ENCODE peak calls at places on chromosomes 16 and 17, in five cellular contexts. One of them, this sample, is unnamed.
A peak's percentile ranks its signal among the peaks of the same experiment; 100 is the strongest.

GRCh38 chr17:72530409-72530808 is 409.6 kb downstream of the SOX9 start:
- DNase-seq in CD4-positive, alpha-beta T cell: no peak
- DNase-seq in NCI-H226: no peak
- DNase-seq in NCI-H460: no peak
- DNase-seq in HuH-7.5: no peak
- DNase-seq in this sample: no peak

GRCh38 chr16:1188781-1189189 is 35.9 kb downstream of the CACNA1H start:
- DNase-seq in HuH-7.5: peak; percentile 82
- DNase-seq in NCI-H226: peak; percentile 53
- DNase-seq in NCI-H460: peak; percentile 58
- DNase-seq in CD4-positive, alpha-beta T cell: peak; percentile 19
- DNase-seq in this sample: peak; percentile 37

GRCh38 chr16:68264128-68265077 is at the start of gene SLC7A6:
- DNase-seq in NCI-H460: peak; percentile 69
- DNase-seq in NCI-H226: peak; percentile 80
- DNase-seq in HuH-7.5: peak; percentile 93
- DNase-seq in CD4-positive, alpha-beta T cell: peak; percentile 59
- DNase-seq in this sample: peak; percentile 79

GRCh38 chr17:43308999-43309398 is 75.2 kb upstream of the RNU2-1 start:
- DNase-seq in NCI-H460: no peak
- DNase-seq in CD4-positive, alpha-beta T cell: no peak
- DNase-seq in NCI-H226: no peak
- DNase-seq in HuH-7.5: no peak
- DNase-seq in this sample: peak; percentile 4

GRCh38 chr17:29444589-29444988 is 54.4 kb downstream of the TAOK1 start:
- DNase-seq in NCI-H460: no peak
- DNase-seq in CD4-positive, alpha-beta T cell: no peak
- DNase-seq in NCI-H226: peak; percentile 33
- DNase-seq in HuH-7.5: no peak
- DNase-seq in this sample: no peak

GRCh38 chr17:39663688-39664580 is 1.2 kb upstream of the TCAP start:
- DNase-seq in NCI-H226: peak; percentile 64
- DNase-seq in HuH-7.5: no peak
- DNase-seq in CD4-positive, alpha-beta T cell: no peak
- DNase-seq in NCI-H460: no peak
- DNase-seq in this sample: no peak

GRCh38 chr16:58832496-58832895 is 98.4 kb upstream of the GOT2 start:
- DNase-seq in NCI-H460: no peak
- DNase-seq in HuH-7.5: no peak
- DNase-seq in CD4-positive, alpha-beta T cell: no peak
- DNase-seq in NCI-H226: no peak
- DNase-seq in this sample: no peak

GRCh38 chr16:22932032-22932771 is 118.2 kb downstream of the HS3ST2 start:
- DNase-seq in NCI-H226: no peak
- DNase-seq in NCI-H460: no peak
- DNase-seq in HuH-7.5: no peak
- DNase-seq in CD4-positive, alpha-beta T cell: no peak
- DNase-seq in this sample: no peak

GRCh38 chr17:21176996-21177395 is 37.0 kb downstream of the TMEM11 start:
- DNase-seq in HuH-7.5: no peak
- DNase-seq in CD4-positive, alpha-beta T cell: no peak
- DNase-seq in NCI-H460: no peak
- DNase-seq in NCI-H226: no peak
- DNase-seq in this sample: no peak

GRCh38 chr17:40283662-40284061 is 4.0 kb upstream of the CDC6 start:
- DNase-seq in NCI-H460: peak; percentile 43
- DNase-seq in NCI-H226: peak; percentile 94
- DNase-seq in CD4-positive, alpha-beta T cell: no peak
- DNase-seq in HuH-7.5: no peak
- DNase-seq in this sample: no peak

GRCh38 chr17:3986270-3986938 is 22.2 kb upstream of the ATP2A3 start:
- DNase-seq in HuH-7.5: no peak
- DNase-seq in CD4-positive, alpha-beta T cell: no peak
- DNase-seq in NCI-H226: no peak
- DNase-seq in NCI-H460: no peak
- DNase-seq in this sample: no peak

GRCh38 chr17:55641559-55642160 is 81.0 kb downstream of the TMEM100 start:
- DNase-seq in NCI-H226: peak; percentile 6
- DNase-seq in NCI-H460: peak; percentile 60
- DNase-seq in CD4-positive, alpha-beta T cell: no peak
- DNase-seq in HuH-7.5: no peak
- DNase-seq in this sample: no peak

GRCh38 chr17:41812176-41813038 is at the start of gene FKBP10:
- DNase-seq in NCI-H226: peak; percentile 78
- DNase-seq in HuH-7.5: peak; percentile 81
- DNase-seq in CD4-positive, alpha-beta T cell: peak; percentile 20
- DNase-seq in NCI-H460: peak; percentile 70
- DNase-seq in this sample: no peak

GRCh38 chr17:48139948-48140347 is 32.4 kb downstream of the SNX11 start:
- DNase-seq in NCI-H226: no peak
- DNase-seq in CD4-positive, alpha-beta T cell: no peak
- DNase-seq in NCI-H460: no peak
- DNase-seq in HuH-7.5: no peak
- DNase-seq in this sample: no peak

GRCh38 chr16:1102333-1102700 is 6.3 kb upstream of the C1QTNF8 start:
- DNase-seq in NCI-H226: no peak
- DNase-seq in NCI-H460: no peak
- DNase-seq in HuH-7.5: no peak
- DNase-seq in CD4-positive, alpha-beta T cell: no peak
- DNase-seq in this sample: no peak

GRCh38 chr16:85515830-85516397 is 97.2 kb upstream of the GSE1 start:
- DNase-seq in NCI-H460: no peak
- DNase-seq in CD4-positive, alpha-beta T cell: no peak
- DNase-seq in HuH-7.5: peak; percentile 85
- DNase-seq in NCI-H226: no peak
- DNase-seq in this sample: no peak

GRCh38 chr17:37673386-37673785 is 30.1 kb upstream of the DDX52 start:
- DNase-seq in HuH-7.5: no peak
- DNase-seq in NCI-H460: no peak
- DNase-seq in CD4-positive, alpha-beta T cell: no peak
- DNase-seq in NCI-H226: no peak
- DNase-seq in this sample: no peak

GRCh38 chr16:88703486-88704309 is 2.5 kb downstream of the RNF166 start:
- DNase-seq in CD4-positive, alpha-beta T cell: peak; percentile 52
- DNase-seq in NCI-H226: no peak
- DNase-seq in HuH-7.5: no peak
- DNase-seq in NCI-H460: no peak
- DNase-seq in this sample: peak; percentile 63

GRCh38 chr17:17922198-17922901 is 49.9 kb downstream of the TOM1L2 start:
- DNase-seq in NCI-H460: no peak
- DNase-seq in HuH-7.5: no peak
- DNase-seq in NCI-H226: no peak
- DNase-seq in CD4-positive, alpha-beta T cell: no peak
- DNase-seq in this sample: no peak

GRCh38 chr16:72099377-72099818 is 5.8 kb downstream of the DHX38 start:
- DNase-seq in NCI-H460: peak; percentile 49
- DNase-seq in HuH-7.5: peak; percentile 85
- DNase-seq in NCI-H226: peak; percentile 47
- DNase-seq in CD4-positive, alpha-beta T cell: no peak
- DNase-seq in this sample: peak; percentile 43

GRCh38 chr16:11361751-11362742 is 16.8 kb downstream of the RMI2 start:
- DNase-seq in NCI-H460: no peak
- DNase-seq in CD4-positive, alpha-beta T cell: no peak
- DNase-seq in NCI-H226: no peak
- DNase-seq in HuH-7.5: no peak
- DNase-seq in this sample: peak; percentile 33

GRCh38 chr16:67773099-67773498 is 33.3 kb downstream of the RANBP10 start:
- DNase-seq in NCI-H460: no peak
- DNase-seq in NCI-H226: no peak
- DNase-seq in HuH-7.5: no peak
- DNase-seq in CD4-positive, alpha-beta T cell: no peak
- DNase-seq in this sample: no peak

GRCh38 chr17:35536664-35537160 is 766 bp downstream of the SLFN12L start:
- DNase-seq in NCI-H460: no peak
- DNase-seq in NCI-H226: no peak
- DNase-seq in CD4-positive, alpha-beta T cell: no peak
- DNase-seq in HuH-7.5: no peak
- DNase-seq in this sample: no peak

GRCh38 chr16:5025171-5025632 is 8.5 kb downstream of the NAGPA start:
- DNase-seq in NCI-H460: no peak
- DNase-seq in NCI-H226: no peak
- DNase-seq in HuH-7.5: no peak
- DNase-seq in CD4-positive, alpha-beta T cell: no peak
- DNase-seq in this sample: no peak

GRCh38 chr16:82603784-82604411 is 22.9 kb upstream of the CDH13 start:
- DNase-seq in CD4-positive, alpha-beta T cell: no peak
- DNase-seq in NCI-H226: no peak
- DNase-seq in HuH-7.5: no peak
- DNase-seq in NCI-H460: peak; percentile 54
- DNase-seq in this sample: no peak

GRCh38 chr17:54992797-54993639 is 24.5 kb downstream of the STXBP4 start:
- DNase-seq in HuH-7.5: peak; percentile 19
- DNase-seq in NCI-H460: peak; percentile 64
- DNase-seq in NCI-H226: peak; percentile 11
- DNase-seq in CD4-positive, alpha-beta T cell: peak; percentile 0
- DNase-seq in this sample: no peak

GRCh38 chr16:80803341-80804060 is 897 bp downstream of the CDYL2 start:
- DNase-seq in NCI-H226: peak; percentile 32
- DNase-seq in CD4-positive, alpha-beta T cell: no peak
- DNase-seq in HuH-7.5: peak; percentile 87
- DNase-seq in NCI-H460: no peak
- DNase-seq in this sample: peak; percentile 49